ENCODE peak calls at places on chromosomes 4 and X, in four cellular contexts. J is GM23338, D is hepatocyte, G is ovary. L is an unnamed sample.

GRCh38 chr4:169115897-169116254 is 105.8 kb upstream of the CBR4 start:
- DNase-seq in J (peak), D (peak), G (no peak), L (peak)

GRCh38 chrX:38346150-38346549 is 6.3 kb upstream of the OTC start:
- DNase-seq in J (no peak), D (no peak), G (no peak), L (no peak)

GRCh38 chr4:73661646-73662119 is 41.4 kb upstream of the RASSF6 start:
- DNase-seq in J (no peak), D (no peak), G (no peak), L (no peak)

GRCh38 chr4:69753666-69754065 is 6.8 kb downstream of the SULT1B1 start:
- DNase-seq in J (no peak), D (no peak), G (no peak), L (no peak)

GRCh38 chr4:184755278-184755677 is 21.4 kb upstream of the CENPU start:
- DNase-seq in J (no peak), D (no peak), G (no peak), L (no peak)

GRCh38 chr4:167934216-167934615 is 158.1 kb upstream of the ANXA10 start:
- DNase-seq in J (no peak), D (no peak), G (no peak), L (no peak)

GRCh38 chrX:23373129-23373804 is 38.6 kb downstream of the PTCHD1 start:
- DNase-seq in J (no peak), D (no peak), G (no peak), L (peak)

GRCh38 chr4:164949448-164950118 is 27.9 kb downstream of the TRIM61 start:
- DNase-seq in J (peak), D (peak), G (no peak), L (no peak)

GRCh38 chr4:181819951-181820350 is 423.3 kb upstream of the TENM3 start:
- DNase-seq in J (no peak), D (peak), G (no peak), L (no peak)